ENCODE peak calls at places on chromosomes 16 and 17, in six cellular contexts. C is heart left ventricle; Q is neural progenitor cell; L is CD4-positive, alpha-beta T cell; Z is SK-N-SH; Y is CD8-positive, alpha-beta memory T cell. P is an unnamed sample.
A peak's percentile ranks its signal among the peaks of the same experiment; 100 is the strongest.

GRCh38 chr16:27221576-27222498 is 18.5 kb downstream of the KDM8 start:
- DNase-seq in C (no peak), Q (no peak), L (no peak), Z (no peak), Y (no peak), P (no peak)

GRCh38 chr16:69107311-69107962 is 2.0 kb downstream of the HAS3 start:
- DNase-seq in C (peak; percentile 51), Q (peak; percentile 67), L (no peak), Z (peak; percentile 46), Y (no peak), P (no peak)

GRCh38 chr17:2929881-2930533 is 133.4 kb downstream of the OR1D5 start:
- DNase-seq in C (no peak), Q (peak; percentile 87), L (no peak), Z (peak; percentile 85), Y (no peak), P (no peak)

GRCh38 chr16:3058173-3059030 is 7.0 kb upstream of the IL32 start:
- DNase-seq in C (peak; percentile 62), Q (peak; percentile 80), L (peak; percentile 47), Z (peak; percentile 57), Y (peak; percentile 38), P (no peak)

GRCh38 chr16:29784901-29785500 is 5.5 kb upstream of the KIF22 start:
- DNase-seq in C (peak; percentile 81), Q (peak; percentile 90), L (peak; percentile 77), Z (no peak), Y (peak; percentile 58), P (no peak)

GRCh38 chr17:1744551-1745512 is 2.2 kb downstream of the SERPINF2 start:
- DNase-seq in C (no peak), Q (no peak), L (no peak), Z (peak; percentile 38), Y (no peak), P (no peak)

GRCh38 chr17:76793775-76794174 is 55.9 kb downstream of the MFSD11 start:
- DNase-seq in C (no peak), Q (peak; percentile 51), L (no peak), Z (peak; percentile 61), Y (no peak), P (no peak)

GRCh38 chr17:79410681-79411080 is 200.2 kb downstream of the RBFOX3 start:
- DNase-seq in C (no peak), Q (no peak), L (no peak), Z (no peak), Y (no peak), P (no peak)

GRCh38 chr16:86734559-86735480 is 156.5 kb downstream of the FOXL1 start:
- DNase-seq in C (no peak), Q (no peak), L (no peak), Z (no peak), Y (no peak), P (no peak)

GRCh38 chr17:48547839-48548686 is 3.2 kb upstream of the HOXB2 start:
- DNase-seq in C (no peak), Q (peak; percentile 56), L (peak; percentile 30), Z (no peak), Y (no peak), P (no peak)

GRCh38 chr17:72501404-72502110 is 380.7 kb downstream of the SOX9 start:
- DNase-seq in C (no peak), Q (no peak), L (no peak), Z (no peak), Y (no peak), P (no peak)

GRCh38 chr17:8975091-8975707 is 9.7 kb upstream of the PIK3R5 start:
- DNase-seq in C (no peak), Q (no peak), L (no peak), Z (no peak), Y (no peak), P (no peak)

GRCh38 chr17:69725125-69725524 is 310.6 kb downstream of the MAP2K6 start:
- DNase-seq in C (no peak), Q (no peak), L (no peak), Z (no peak), Y (no peak), P (no peak)
- H3K9me3 ChIP-seq in C (no peaks in the 10 kb centered on the region), Q (no peaks in the 10 kb centered on the region), L (no peaks in the 10 kb centered on the region), Z (no peaks in the 10 kb centered on the region), Y (no peaks in the 10 kb centered on the region), P (no peaks in the 10 kb centered on the region)

DNA sequence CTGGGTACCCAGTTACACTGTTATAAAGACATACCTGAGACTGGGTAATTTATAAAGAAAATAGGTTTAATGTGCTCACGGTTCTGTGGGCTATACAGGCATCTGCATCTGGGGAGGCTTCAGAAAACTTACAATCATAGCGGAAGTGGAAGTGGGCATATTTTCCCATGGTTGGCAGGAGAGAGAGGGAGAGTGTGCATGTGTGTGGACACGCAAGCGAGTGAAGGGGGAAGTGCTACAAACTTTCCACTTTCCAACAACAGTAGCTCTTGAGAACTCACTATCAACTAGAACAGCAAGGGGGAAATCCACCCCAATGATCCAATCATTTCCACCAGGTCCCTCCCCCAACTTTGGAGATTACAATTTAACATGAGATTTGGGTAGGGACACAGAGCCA is 11.1 kb downstream of the TAOK1 start:
- DNase-seq in C (no peak), Q (no peak), L (no peak), Z (no peak), Y (no peak), P (no peak)
- H3K9me3 ChIP-seq in C (no peaks in the 10 kb centered on the region), Q (no peaks in the 10 kb centered on the region), L (no peaks in the 10 kb centered on the region), Z (no peaks in the 10 kb centered on the region), Y (no peaks in the 10 kb centered on the region), P (no peaks in the 10 kb centered on the region)

DNA sequence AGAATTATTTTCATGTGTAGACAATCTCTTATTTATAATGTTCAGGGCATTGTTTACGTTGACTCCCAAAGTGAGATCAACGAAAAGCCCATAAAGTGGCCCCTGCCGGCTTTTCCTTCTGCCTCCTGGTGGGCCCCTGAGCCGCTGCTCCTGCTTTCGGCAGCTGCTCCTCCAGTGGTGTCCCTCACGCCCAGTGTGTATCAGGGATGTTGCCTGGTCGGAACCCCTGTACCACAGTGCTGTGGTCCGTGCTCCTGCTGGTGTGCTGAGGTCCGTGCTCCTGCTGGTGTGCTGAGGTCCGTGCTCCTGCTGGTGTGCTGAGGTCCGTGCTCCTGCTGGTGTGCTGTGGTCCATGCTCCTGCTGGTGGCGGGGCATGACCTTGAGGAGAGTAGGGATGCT is 107.6 kb downstream of the BANP start:
- DNase-seq in C (no peak), Q (peak; percentile 1), L (no peak), Z (no peak), Y (no peak), P (no peak)
- H3K9me3 ChIP-seq in C (no peaks in the 10 kb centered on the region), Q (no peaks in the 10 kb centered on the region), L (no peaks in the 10 kb centered on the region), Z (no peaks in the 10 kb centered on the region), Y (no peaks in the 10 kb centered on the region), P (no peaks in the 10 kb centered on the region)

GRCh38 chr16:71439531-71439930 is 2.3 kb downstream of the TLE7 start:
- DNase-seq in C (no peak), Q (no peak), L (no peak), Z (no peak), Y (no peak), P (no peak)

GRCh38 chr16:71443714-71444113 is 1.9 kb upstream of the TLE7 start:
- DNase-seq in C (no peak), Q (no peak), L (no peak), Z (no peak), Y (no peak), P (no peak)

GRCh38 chr16:71442041-71442440 is at the start of gene TLE7:
- DNase-seq in C (no peak), Q (no peak), L (no peak), Z (no peak), Y (no peak), P (no peak)

GRCh38 chr16:71441348-71441781 is 489 bp downstream of the TLE7 start:
- DNase-seq in C (no peak), Q (no peak), L (peak; percentile 31), Z (peak; percentile 54), Y (no peak), P (no peak)

DNA sequence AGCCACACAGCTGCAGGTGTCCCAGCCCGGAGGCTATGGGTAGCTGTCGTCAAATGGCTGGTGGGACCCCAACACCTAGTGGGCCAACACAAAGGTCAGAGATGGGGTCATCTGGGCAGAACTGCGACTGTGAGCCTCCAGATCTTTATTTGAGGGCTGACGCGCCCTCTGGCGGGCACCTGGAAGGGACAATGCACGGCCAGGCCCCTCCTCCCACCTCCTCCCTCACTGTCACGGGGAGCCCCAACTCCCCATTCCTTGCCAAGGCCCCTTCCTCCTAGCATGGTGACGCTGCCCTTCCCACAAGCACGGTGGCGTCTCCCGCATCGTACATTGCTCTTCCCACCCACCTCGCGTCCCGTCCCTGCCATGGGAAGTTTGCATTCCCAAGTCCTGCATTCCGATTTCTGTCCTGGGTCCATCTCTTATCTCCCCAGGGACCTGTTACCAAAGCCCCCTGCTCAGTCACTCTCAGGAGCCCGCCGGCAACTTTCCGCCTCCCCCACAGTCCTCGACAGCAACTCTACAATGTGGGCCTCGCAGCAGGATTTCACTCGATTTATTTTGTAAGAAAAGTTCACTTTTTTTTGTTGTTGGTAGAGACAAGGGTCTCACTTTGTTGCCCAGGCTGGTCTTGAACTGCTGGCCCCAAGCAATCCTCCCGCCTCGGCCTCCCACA is 1.0 kb downstream of the TLE7 start:
- DNase-seq in C (no peak), Q (peak; percentile 54), L (no peak), Z (peak; percentile 57), Y (no peak), P (no peak)
- H3K9me3 ChIP-seq in C (no peaks in the 10 kb centered on the region), Q (no peaks in the 10 kb centered on the region), L (peaks cover 12% of the 10 kb centered on the region), Z (peaks cover 3% of the 10 kb centered on the region), Y (peaks cover 3% of the 10 kb centered on the region), P (peaks cover 48% of the 10 kb centered on the region)

P was measured in AG04450.